ENCODE peak calls at places on chromosomes 6 and 20, in six cellular contexts. R is fibroblast of the aortic adventitia, J is T-helper 9 cell, I is GF-D8, Z is mesenchymal stem cell, B is NCI-H1694. Q is an unnamed sample.

GRCh38 chr6:106910999-106911949 is 63.3 kb downstream of the CD24 start:
- DNase-seq in R (no peak), J (no peak), I (peak), Z (no peak), B (peak), Q (no peak)

GRCh38 chr6:52994031-52994788 is 874 bp downstream of the GSTA4 start:
- DNase-seq in R (peak), J (no peak), I (no peak), Z (peak), B (no peak), Q (peak)

GRCh38 chr6:131778134-131778533 is 29.7 kb upstream of the ENPP1 start:
- DNase-seq in R (no peak), J (no peak), I (no peak), Z (peak), B (no peak), Q (no peak)

GRCh38 chr6:105900120-105900937 is 185.8 kb upstream of the PRDM1 start:
- DNase-seq in R (peak), J (no peak), I (peak), Z (peak), B (no peak), Q (no peak)

GRCh38 chr6:43308101-43308989 is at the start of gene CRIP3:
- DNase-seq in R (peak), J (peak), I (no peak), Z (peak), B (no peak), Q (peak)

GRCh38 chr20:36917943-36918342 is 33.6 kb downstream of the SAMHD1 start:
- DNase-seq in R (no peak), J (no peak), I (no peak), Z (no peak), B (no peak), Q (no peak)

GRCh38 chr20:15482525-15482924 is 1090.7 kb downstream of the KIF16B start:
- DNase-seq in R (no peak), J (no peak), I (no peak), Z (no peak), B (no peak), Q (no peak)

GRCh38 chr6:56370591-56371198 is 123.3 kb upstream of the COL21A1 start:
- DNase-seq in R (peak), J (no peak), I (no peak), Z (peak), B (peak), Q (no peak)

GRCh38 chr6:144153260-144153659 is 2.9 kb downstream of the STX11 start:
- DNase-seq in R (no peak), J (no peak), I (no peak), Z (no peak), B (no peak), Q (peak)

GRCh38 chr6:75481936-75482593 is 11.5 kb downstream of the FILIP1 start:
- DNase-seq in R (peak), J (no peak), I (no peak), Z (peak), B (no peak), Q (no peak)

GRCh38 chr6:3518356-3518841 is 61.5 kb upstream of the SLC22A23 start:
- DNase-seq in R (peak), J (no peak), I (no peak), Z (peak), B (peak), Q (no peak)

GRCh38 chr6:153872946-153873345 is 166.1 kb upstream of the OPRM1 start:
- DNase-seq in R (no peak), J (no peak), I (no peak), Z (no peak), B (no peak), Q (no peak)

GRCh38 chr6:41374618-41375590 is 39.5 kb downstream of the NCR2 start:
- DNase-seq in R (no peak), J (no peak), I (no peak), Z (peak), B (no peak), Q (no peak)

GRCh38 chr6:2871102-2871501 is 29.4 kb upstream of the SERPINB1 start:
- DNase-seq in R (no peak), J (no peak), I (no peak), Z (no peak), B (no peak), Q (no peak)

GRCh38 chr6:110760589-110760988 is 54.7 kb downstream of the CDK19 start:
- DNase-seq in R (no peak), J (no peak), I (no peak), Z (no peak), B (no peak), Q (no peak)

GRCh38 chr6:116386581-116387299 is 16.0 kb downstream of the DSE start:
- DNase-seq in R (peak), J (no peak), I (no peak), Z (peak), B (no peak), Q (no peak)

GRCh38 chr6:169997930-169998218 is 246.5 kb downstream of the ERMARD start:
- DNase-seq in R (no peak), J (no peak), I (no peak), Z (no peak), B (no peak), Q (no peak)

GRCh38 chr20:5127204-5127858 is 523 bp downstream of the CDS2 start:
- DNase-seq in R (peak), J (peak), I (no peak), Z (peak), B (peak), Q (peak)

GRCh38 chr20:41223112-41223511 is 85.8 kb downstream of the PLCG1 start:
- DNase-seq in R (peak), J (no peak), I (no peak), Z (peak), B (no peak), Q (no peak)

GRCh38 chr20:62933966-62934365 is 4.0 kb upstream of the GID8 start:
- DNase-seq in R (no peak), J (no peak), I (no peak), Z (no peak), B (no peak), Q (no peak)

Q was measured in pancreas.